ENCODE peak calls at places on chromosome 21, in four cellular contexts. One of them, this sample, is unnamed.

GRCh38 chr21:45973475-45974072 is 8.0 kb upstream of the COL6A1 start:
- DNase-seq in fibroblast of the conjunctiva: peak; percentile 79
- DNase-seq in substantia nigra: no peak
- DNase-seq in HS-5: peak; percentile 53
- DNase-seq in this sample: no peak

GRCh38 chr21:16579538-16579937 is 849.8 kb downstream of the USP25 start:
- DNase-seq in HS-5: no peak
- DNase-seq in fibroblast of the conjunctiva: peak; percentile 70
- DNase-seq in substantia nigra: no peak
- DNase-seq in this sample: no peak

GRCh38 chr21:36338975-36339374 is 19.0 kb downstream of the MORC3 start:
- DNase-seq in HS-5: no peak
- DNase-seq in substantia nigra: no peak
- DNase-seq in fibroblast of the conjunctiva: no peak
- DNase-seq in this sample: no peak

GRCh38 chr21:15289896-15290841 is 225.4 kb upstream of the NRIP1 start:
- DNase-seq in HS-5: no peak
- DNase-seq in substantia nigra: no peak
- DNase-seq in fibroblast of the conjunctiva: no peak
- DNase-seq in this sample: no peak

GRCh38 chr21:45880097-45881068 is 101.2 kb upstream of the COL6A1 start:
- DNase-seq in HS-5: no peak
- DNase-seq in fibroblast of the conjunctiva: peak; percentile 56
- DNase-seq in substantia nigra: no peak
- DNase-seq in this sample: no peak

GRCh38 chr21:38492002-38492401 is 6.3 kb downstream of the ERG start:
- DNase-seq in HS-5: no peak
- DNase-seq in substantia nigra: no peak
- DNase-seq in fibroblast of the conjunctiva: no peak
- DNase-seq in this sample: no peak

GRCh38 chr21:41571938-41572510 is 64.1 kb upstream of the TMPRSS2 start:
- DNase-seq in HS-5: no peak
- DNase-seq in fibroblast of the conjunctiva: no peak
- DNase-seq in substantia nigra: no peak
- DNase-seq in this sample: no peak

GRCh38 chr21:19507682-19508260 is 1104.2 kb upstream of the TMPRSS15 start:
- DNase-seq in fibroblast of the conjunctiva: peak; percentile 13
- DNase-seq in substantia nigra: no peak
- DNase-seq in HS-5: no peak
- DNase-seq in this sample: no peak

GRCh38 chr21:42614811-42615342 is 38.5 kb upstream of the PDE9A start:
- DNase-seq in substantia nigra: no peak
- DNase-seq in HS-5: no peak
- DNase-seq in fibroblast of the conjunctiva: no peak
- DNase-seq in this sample: no peak

GRCh38 chr21:36429672-36430546 is 44.7 kb downstream of the CHAF1B start:
- DNase-seq in substantia nigra: no peak
- DNase-seq in HS-5: peak; percentile 98
- DNase-seq in fibroblast of the conjunctiva: peak; percentile 81
- DNase-seq in this sample: peak; percentile 94

GRCh38 chr21:17513214-17514123 is 626 bp downstream of the CXADR start:
- DNase-seq in fibroblast of the conjunctiva: no peak
- DNase-seq in HS-5: peak; percentile 2
- DNase-seq in substantia nigra: peak; percentile 39
- DNase-seq in this sample: no peak

GRCh38 chr21:38420140-38420539 is 78.1 kb downstream of the ERG start:
- DNase-seq in fibroblast of the conjunctiva: no peak
- DNase-seq in HS-5: no peak
- DNase-seq in substantia nigra: no peak
- DNase-seq in this sample: no peak

GRCh38 chr21:32726742-32727477 is 903 bp downstream of the SYNJ1 start:
- DNase-seq in substantia nigra: peak; percentile 56
- DNase-seq in fibroblast of the conjunctiva: no peak
- DNase-seq in HS-5: no peak
- DNase-seq in this sample: no peak

GRCh38 chr21:35136586-35137254 is 87.6 kb upstream of the RUNX1 start:
- DNase-seq in HS-5: no peak
- DNase-seq in fibroblast of the conjunctiva: no peak
- DNase-seq in substantia nigra: no peak
- DNase-seq in this sample: no peak

GRCh38 chr21:42297372-42297771 is 17.8 kb downstream of the TFF3 start:
- DNase-seq in HS-5: no peak
- DNase-seq in fibroblast of the conjunctiva: no peak
- DNase-seq in substantia nigra: no peak
- DNase-seq in this sample: no peak

GRCh38 chr21:36630485-36631206 is 68.3 kb upstream of the SIM2 start:
- DNase-seq in HS-5: peak; percentile 16
- DNase-seq in substantia nigra: no peak
- DNase-seq in fibroblast of the conjunctiva: no peak
- DNase-seq in this sample: no peak

GRCh38 chr21:45256021-45256911 is 31.4 kb downstream of the POFUT2 start:
- DNase-seq in fibroblast of the conjunctiva: no peak
- DNase-seq in substantia nigra: no peak
- DNase-seq in HS-5: no peak
- DNase-seq in this sample: no peak

GRCh38 chr21:41258617-41259016 is 58.0 kb upstream of the FAM3B start:
- DNase-seq in fibroblast of the conjunctiva: no peak
- DNase-seq in HS-5: no peak
- DNase-seq in substantia nigra: no peak
- DNase-seq in this sample: no peak

GRCh38 chr21:31111093-31111492 is 72.8 kb upstream of the KRTAP19-8 start:
- DNase-seq in substantia nigra: no peak
- DNase-seq in HS-5: no peak
- DNase-seq in fibroblast of the conjunctiva: no peak
- DNase-seq in this sample: no peak

GRCh38 chr21:46151989-46152938 is 3.1 kb downstream of the FTCD start:
- DNase-seq in HS-5: no peak
- DNase-seq in substantia nigra: no peak
- DNase-seq in fibroblast of the conjunctiva: no peak
- DNase-seq in this sample: no peak

GRCh38 chr21:43343992-43344886 is 82.7 kb downstream of the SIK1 start:
- DNase-seq in substantia nigra: no peak
- DNase-seq in HS-5: no peak
- DNase-seq in fibroblast of the conjunctiva: no peak
- DNase-seq in this sample: no peak

GRCh38 chr21:14773777-14774345 is 227.7 kb upstream of the SAMSN1 start:
- DNase-seq in HS-5: no peak
- DNase-seq in substantia nigra: no peak
- DNase-seq in fibroblast of the conjunctiva: no peak
- DNase-seq in this sample: peak; percentile 1

GRCh38 chr21:37915516-37915915 is 741 bp downstream of the KCNJ6 start:
- DNase-seq in substantia nigra: no peak
- DNase-seq in fibroblast of the conjunctiva: no peak
- DNase-seq in HS-5: no peak
- DNase-seq in this sample: no peak

GRCh38 chr21:41458121-41458520 is 32.1 kb downstream of the MX1 start:
- DNase-seq in substantia nigra: no peak
- DNase-seq in fibroblast of the conjunctiva: no peak
- DNase-seq in HS-5: no peak
- DNase-seq in this sample: no peak

GRCh38 chr21:43318841-43319781 is 107.8 kb downstream of the SIK1 start:
- DNase-seq in fibroblast of the conjunctiva: no peak
- DNase-seq in substantia nigra: no peak
- DNase-seq in HS-5: no peak
- DNase-seq in this sample: no peak

GRCh38 chr21:45001134-45002095 is 61.6 kb downstream of the SLX9 start:
- DNase-seq in substantia nigra: no peak
- DNase-seq in HS-5: peak; percentile 29
- DNase-seq in fibroblast of the conjunctiva: peak; percentile 13
- DNase-seq in this sample: peak; percentile 6

GRCh38 chr21:42829954-42830353 is 49.4 kb downstream of the WDR4 start:
- DNase-seq in substantia nigra: no peak
- DNase-seq in fibroblast of the conjunctiva: no peak
- DNase-seq in HS-5: no peak
- DNase-seq in this sample: no peak

GRCh38 chr21:41396452-41397107 is 29.5 kb upstream of the MX1 start:
- DNase-seq in substantia nigra: no peak
- DNase-seq in fibroblast of the conjunctiva: no peak
- DNase-seq in HS-5: no peak
- DNase-seq in this sample: no peak

GRCh38 chr21:43751955-43752591 is 24.0 kb downstream of the CSTB start:
- DNase-seq in HS-5: no peak
- DNase-seq in fibroblast of the conjunctiva: no peak
- DNase-seq in substantia nigra: no peak
- DNase-seq in this sample: no peak

GRCh38 chr21:41932576-41933258 is 21.1 kb downstream of the C2CD2 start:
- DNase-seq in HS-5: peak; percentile 39
- DNase-seq in fibroblast of the conjunctiva: no peak
- DNase-seq in substantia nigra: no peak
- DNase-seq in this sample: peak; percentile 54

GRCh38 chr21:36708512-36709029 is 9.7 kb downstream of the SIM2 start:
- DNase-seq in fibroblast of the conjunctiva: no peak
- DNase-seq in HS-5: no peak
- DNase-seq in substantia nigra: no peak
- DNase-seq in this sample: no peak

GRCh38 chr21:45299864-45300785 is 12.4 kb upstream of the POFUT2 start:
- DNase-seq in substantia nigra: no peak
- DNase-seq in fibroblast of the conjunctiva: no peak
- DNase-seq in HS-5: no peak
- DNase-seq in this sample: no peak

This sample was measured in epithelial cell of proximal tubule.